ENCODE peak calls at places on chromosomes 2 and 18, in five cellular contexts. P is IMR-90, Q is neuronal stem cell, Z is H1, L is mesenchymal stem cell. B is an unnamed sample.
A peak's percentile ranks its signal among the peaks of the same experiment; 100 is the strongest.

GRCh38 chr2:235265348-235265965 is 228.4 kb upstream of the AGAP1 start:
- DNase-seq in P (no peak), Q (no peak), Z (no peak), L (no peak), B (no peak)

GRCh38 chr2:239146011-239146641 is 254.7 kb downstream of the HDAC4 start:
- DNase-seq in P (no peak), Q (no peak), Z (no peak), L (no peak), B (no peak)

GRCh38 chr2:58842501-58843144 is 601.5 kb upstream of the FANCL start:
- DNase-seq in P (no peak), Q (no peak), Z (no peak), L (no peak), B (no peak)

GRCh38 chr2:96245609-96246390 is 20.0 kb downstream of the TMEM127 start:
- DNase-seq in P (peak; percentile 53), Q (no peak), Z (no peak), L (peak; percentile 32), B (no peak)

GRCh38 chr2:44954902-44955592 is 13.5 kb downstream of the SIX3 start:
- DNase-seq in P (no peak), Q (no peak), Z (no peak), L (peak; percentile 28), B (no peak)

GRCh38 chr2:219252900-219253752 is at the start of gene TUBA4B:
- DNase-seq in P (peak; percentile 50), Q (no peak), Z (no peak), L (peak; percentile 32), B (peak; percentile 81)

GRCh38 chr2:129911363-129912065 is 68.0 kb upstream of the RAB6C start:
- DNase-seq in P (no peak), Q (no peak), Z (no peak), L (no peak), B (no peak)

GRCh38 chr2:21194828-21195227 is 71.1 kb downstream of the TDRD15 start:
- DNase-seq in P (no peak), Q (peak; percentile 6), Z (no peak), L (no peak), B (no peak)

GRCh38 chr18:9614401-9615279 is at the start of gene PPP4R1:
- DNase-seq in P (peak; percentile 52), Q (peak; percentile 78), Z (peak; percentile 53), L (peak; percentile 72), B (peak; percentile 85)

GRCh38 chr18:62239475-62239874 is 52.4 kb downstream of the RELCH start:
- DNase-seq in P (no peak), Q (no peak), Z (no peak), L (no peak), B (no peak)

GRCh38 chr2:216960926-216961325 is 101.1 kb upstream of the TNP1 start:
- DNase-seq in P (no peak), Q (no peak), Z (no peak), L (no peak), B (no peak)

GRCh38 chr2:176763111-176763510 is 449.5 kb upstream of the HNRNPA3 start:
- DNase-seq in P (no peak), Q (no peak), Z (no peak), L (no peak), B (no peak)

GRCh38 chr18:13831864-13832508 is 8.0 kb downstream of the MC5R start:
- DNase-seq in P (no peak), Q (peak; percentile 17), Z (no peak), L (no peak), B (peak; percentile 47)

GRCh38 chr2:234954551-234954992 is 2.8 kb downstream of the SH3BP4 start:
- DNase-seq in P (peak; percentile 64), Q (no peak), Z (no peak), L (peak; percentile 59), B (no peak)

GRCh38 chr18:24022141-24022540 is 7.6 kb downstream of the TTC39C start:
- DNase-seq in P (peak; percentile 55), Q (no peak), Z (no peak), L (peak; percentile 28), B (no peak)

GRCh38 chr18:34738173-34738894 is 28.2 kb downstream of the DTNA start:
- DNase-seq in P (no peak), Q (peak; percentile 20), Z (no peak), L (peak; percentile 37), B (no peak)

GRCh38 chr2:119157850-119158511 is 570 bp downstream of the C1QL2 start:
- DNase-seq in P (no peak), Q (no peak), Z (no peak), L (no peak), B (no peak)

GRCh38 chr2:38514603-38515154 is 88.0 kb downstream of the HNRNPLL start:
- DNase-seq in P (no peak), Q (no peak), Z (no peak), L (no peak), B (no peak)

GRCh38 chr2:98308068-98308467 is 38.2 kb upstream of the CNGA3 start:
- DNase-seq in P (peak; percentile 2), Q (no peak), Z (no peak), L (no peak), B (no peak)

GRCh38 chr2:88099798-88100488 is 27.9 kb downstream of the FABP1 start:
- DNase-seq in P (peak; percentile 4), Q (peak; percentile 83), Z (peak; percentile 88), L (peak; percentile 22), B (peak; percentile 96)

GRCh38 chr18:37946324-37946723 is 380.7 kb upstream of the CELF4 start:
- DNase-seq in P (no peak), Q (no peak), Z (no peak), L (no peak), B (no peak)

GRCh38 chr2:142769761-142770160 is 107.7 kb upstream of the KYNU start:
- DNase-seq in P (peak; percentile 7), Q (no peak), Z (no peak), L (no peak), B (no peak)

GRCh38 chr2:109521751-109522374 is 91.9 kb downstream of the SEPTIN10 start:
- DNase-seq in P (no peak), Q (no peak), Z (no peak), L (no peak), B (no peak)

GRCh38 chr2:166494140-166494544 is at the start of gene SCN7A:
- DNase-seq in P (peak; percentile 81), Q (peak; percentile 69), Z (peak; percentile 13), L (peak; percentile 24), B (peak; percentile 62)

GRCh38 chr2:41535575-41535974 is 512.2 kb upstream of the PKDCC start:
- DNase-seq in P (no peak), Q (no peak), Z (no peak), L (no peak), B (no peak)

DNA sequence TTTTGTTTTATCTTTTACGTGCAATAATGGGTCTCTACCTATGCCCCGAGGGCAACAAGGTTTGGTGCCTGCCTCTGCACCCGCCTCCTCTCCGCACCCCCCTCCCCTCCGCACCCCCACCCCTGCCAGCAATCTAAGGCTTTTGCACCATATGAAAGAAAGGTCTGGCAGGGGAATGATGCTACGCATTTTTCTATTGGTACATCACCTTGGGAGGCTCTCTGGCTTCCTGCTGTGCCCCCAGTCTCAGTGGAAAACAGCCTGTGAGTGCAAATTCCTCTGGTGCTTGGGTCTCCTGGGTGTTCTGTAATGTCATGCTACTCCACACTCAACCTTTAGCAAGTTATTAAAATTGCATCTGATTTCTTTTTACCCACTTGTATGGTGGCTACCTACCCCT is 161.3 kb upstream of the SMAD7 start:
- DNase-seq in P (no peak), Q (no peak), Z (no peak), L (no peak), B (no peak)
- H4K91ac ChIP-seq in P (no peak overlapping the region), Q (no peak overlapping the region), Z (no peak overlapping the region), L (no peak overlapping the region), B (no peak overlapping the region)

DNA sequence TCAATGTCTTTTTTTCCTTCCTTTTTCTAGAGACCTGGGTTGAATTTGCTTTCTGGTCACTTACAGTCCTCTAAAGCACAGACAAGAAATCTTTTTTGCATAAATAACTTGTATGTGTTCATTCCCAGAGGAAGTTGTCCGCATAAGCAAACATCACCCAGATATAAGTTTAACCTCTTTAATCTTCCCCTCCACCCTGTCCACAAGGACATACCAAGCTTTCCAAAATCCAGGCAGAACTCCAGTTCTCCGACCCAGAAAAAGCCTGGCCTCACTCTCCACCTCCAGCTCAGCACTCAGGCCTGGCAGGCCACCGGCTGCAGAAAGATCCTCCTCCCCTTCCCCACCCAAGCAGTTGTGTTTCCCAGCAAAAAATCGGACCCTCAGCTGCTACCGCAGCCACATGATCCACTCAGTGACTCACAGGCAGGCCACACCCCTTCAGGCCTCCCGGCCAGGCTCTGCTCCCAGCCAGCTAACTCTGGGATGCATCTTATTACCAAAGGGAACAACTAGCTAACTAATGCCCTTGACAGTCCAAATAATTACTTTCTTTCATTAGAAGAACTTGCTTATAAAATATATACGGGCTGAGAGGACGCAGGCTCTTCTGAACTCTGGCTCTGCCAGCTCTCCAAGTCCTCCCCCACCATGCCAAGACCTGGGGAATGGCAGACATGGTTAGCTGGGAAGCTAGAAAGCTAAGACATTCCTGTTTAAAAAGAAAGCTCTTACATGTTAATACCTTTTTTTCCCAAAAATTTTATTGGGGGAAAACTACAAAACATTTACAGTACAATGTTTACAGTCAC is 4.5 kb downstream of the ZFP36L2 start:
- DNase-seq in P (peak; percentile 97), Q (peak; percentile 86), Z (no peak), L (peak; percentile 96), B (peak; percentile 93)
- H3K9ac ChIP-seq in P (peak overlapping the region; percentile 82), Q (no peak overlapping the region), Z (no peak overlapping the region), L (peak overlapping the region; percentile 100), B (no peak overlapping the region)

GRCh38 chr2:168662651-168663208 is 139.7 kb upstream of the NOSTRIN start:
- DNase-seq in P (no peak), Q (no peak), Z (no peak), L (no peak), B (no peak)
- H2BK15ac ChIP-seq in P (no peak overlapping the region), Q (no peak overlapping the region), Z (no peak overlapping the region), L (no peak overlapping the region), B (no peak overlapping the region)

GRCh38 chr18:49250819-49251388 is 209.5 kb downstream of the DYM start:
- DNase-seq in P (peak; percentile 47), Q (peak; percentile 15), Z (no peak), L (peak; percentile 44), B (no peak)
- H4K91ac ChIP-seq in P (no peak overlapping the region), Q (no peak overlapping the region), Z (no peak overlapping the region), L (no peak overlapping the region), B (no peak overlapping the region)

GRCh38 chr2:65580824-65581223 is 148.4 kb upstream of the SPRED2 start:
- DNase-seq in P (no peak), Q (no peak), Z (no peak), L (no peak), B (no peak)
- H3K9ac ChIP-seq in P (no peak overlapping the region), Q (no peak overlapping the region), Z (no peak overlapping the region), L (no peak overlapping the region), B (no peak overlapping the region)

DNA sequence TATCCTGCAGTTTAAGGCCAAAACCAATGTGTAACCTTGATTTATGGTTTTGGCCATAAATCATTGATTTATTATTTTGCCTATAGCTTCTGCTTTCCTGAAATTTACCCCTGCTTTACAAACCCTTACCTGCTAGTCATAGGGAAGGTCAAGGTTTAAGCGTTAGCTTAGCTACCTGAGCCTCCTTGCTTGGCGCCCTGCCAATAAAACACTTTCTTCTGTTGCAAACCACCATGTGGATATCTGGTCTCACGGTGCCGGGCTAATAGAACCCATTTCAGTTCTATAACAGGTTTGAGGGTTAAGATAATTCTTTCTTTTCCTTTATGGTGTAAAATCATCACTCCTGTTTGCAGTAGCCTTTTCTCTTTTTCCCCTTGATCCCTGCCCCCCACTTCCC is 72.2 kb downstream of the PDK1 start:
- DNase-seq in P (no peak), Q (no peak), Z (no peak), L (no peak), B (no peak)
- H2BK15ac ChIP-seq in P (no peak overlapping the region), Q (no peak overlapping the region), Z (no peak overlapping the region), L (no peak overlapping the region), B (no peak overlapping the region)